ENCODE peak calls at places on chromosome 4, in six cellular contexts. N is astrocyte of the hippocampus; Q is GM06990; G is EL; B is activated naive CD8-positive, alpha-beta T cell treated with anti-CD3 and anti-CD28 coated beads, Interleukin-2, amount 50 U/mL, for 24 hours; F is ELR. W is an unnamed sample.

GRCh38 chr4:13990596-13991589 is 363.4 kb upstream of the BOD1L1 start:
- DNase-seq in N (no peak), Q (no peak), G (peak; percentile 35), B (no peak), F (no peak), W (peak; percentile 44)

GRCh38 chr4:71872767-71873422 is 89.0 kb upstream of the GC start:
- DNase-seq in N (peak; percentile 9), Q (no peak), G (no peak), B (no peak), F (no peak), W (no peak)

GRCh38 chr4:96598465-96598864 is 758.6 kb downstream of the PDHA2 start:
- DNase-seq in N (no peak), Q (no peak), G (no peak), B (no peak), F (no peak), W (no peak)

GRCh38 chr4:108991929-108992328 is 229.1 kb upstream of the ETNPPL start:
- DNase-seq in N (peak; percentile 70), Q (no peak), G (peak; percentile 66), B (no peak), F (peak; percentile 40), W (peak; percentile 64)

GRCh38 chr4:1459081-1459480 is 52.8 kb upstream of the NKX1-1 start:
- DNase-seq in N (no peak), Q (no peak), G (no peak), B (no peak), F (no peak), W (no peak)

GRCh38 chr4:13907255-13907751 is 279.8 kb upstream of the BOD1L1 start:
- DNase-seq in N (peak; percentile 90), Q (no peak), G (peak; percentile 97), B (no peak), F (peak; percentile 99), W (peak; percentile 91)

GRCh38 chr4:52998413-52998812 is 136.3 kb downstream of the RASL11B start:
- DNase-seq in N (no peak), Q (no peak), G (no peak), B (no peak), F (no peak), W (no peak)

GRCh38 chr4:16591867-16592266 is 306.6 kb downstream of the LDB2 start:
- DNase-seq in N (peak; percentile 33), Q (no peak), G (no peak), B (no peak), F (no peak), W (no peak)

GRCh38 chr4:156970501-156971167 is 965 bp downstream of the PDGFC start:
- DNase-seq in N (peak; percentile 82), Q (no peak), G (peak; percentile 69), B (peak; percentile 4), F (peak; percentile 77), W (peak; percentile 34)

GRCh38 chr4:77120888-77121508 is 36.0 kb upstream of the CCNG2 start:
- DNase-seq in N (no peak), Q (no peak), G (no peak), B (no peak), F (no peak), W (no peak)

GRCh38 chr4:98659106-98659592 is 738 bp upstream of the TSPAN5 start:
- DNase-seq in N (peak; percentile 68), Q (no peak), G (peak; percentile 58), B (no peak), F (peak; percentile 70), W (no peak)

GRCh38 chr4:79059631-79060399 is 120.6 kb upstream of the PAQR3 start:
- DNase-seq in N (no peak), Q (no peak), G (no peak), B (no peak), F (no peak), W (no peak)

GRCh38 chr4:109816894-109817293 is 1.3 kb downstream of the GAR1 start:
- DNase-seq in N (no peak), Q (no peak), G (no peak), B (no peak), F (no peak), W (no peak)

GRCh38 chr4:158811704-158812103 is 42.9 kb downstream of the FNIP2 start:
- DNase-seq in N (no peak), Q (no peak), G (peak; percentile 38), B (no peak), F (peak; percentile 17), W (peak; percentile 13)

GRCh38 chr4:77488882-77489281 is 116.7 kb upstream of the CXCL13 start:
- DNase-seq in N (no peak), Q (no peak), G (peak; percentile 6), B (no peak), F (no peak), W (no peak)

GRCh38 chr4:70721747-70722146 is at the start of gene RUFY3:
- DNase-seq in N (peak; percentile 94), Q (no peak), G (peak; percentile 87), B (no peak), F (peak; percentile 92), W (no peak)

GRCh38 chr4:156754832-156755570 is 216.6 kb downstream of the PDGFC start:
- DNase-seq in N (no peak), Q (no peak), G (peak; percentile 48), B (no peak), F (no peak), W (no peak)

W was measured in NCI-H226.